ENCODE peak calls at places on chromosomes 7 and 10, in nine cellular contexts. One of them, this sample, is unnamed.

GRCh38 chr10:106436123-106436740 is 728.3 kb downstream of the SORCS1 start:
- DNase-seq in Ammon's horn: no peak
- DNase-seq in GM13977: no peak
- DNase-seq in activated effector memory CD4-positive, alpha-beta T cell treated with anti-CD3 and anti-CD28 coated beads, Interleukin-2, amount 50 U/mL, for 16 hours: no peak
- DNase-seq in progenitor cell of endocrine pancreas: no peak
- DNase-seq in stimulated activated CD4-positive, alpha-beta T cell treated with anti-CD3 and anti-CD28 coated beads, TNF-alpha, amount 100 ng/mL, for 1 hour: no peak
- DNase-seq in amniotic stem cell: no peak
- DNase-seq in activated gamma-delta T cell treated with Interleukin-2 at 50 U/mL for 16 hours: no peak
- DNase-seq in hypothalamus: peak
- DNase-seq in this sample: no peak

GRCh38 chr7:119620769-119621168 is 652.2 kb upstream of the KCND2 start:
- DNase-seq in Ammon's horn: no peak
- DNase-seq in GM13977: no peak
- DNase-seq in activated effector memory CD4-positive, alpha-beta T cell treated with anti-CD3 and anti-CD28 coated beads, Interleukin-2, amount 50 U/mL, for 16 hours: no peak
- DNase-seq in progenitor cell of endocrine pancreas: no peak
- DNase-seq in stimulated activated CD4-positive, alpha-beta T cell treated with anti-CD3 and anti-CD28 coated beads, TNF-alpha, amount 100 ng/mL, for 1 hour: no peak
- DNase-seq in amniotic stem cell: no peak
- DNase-seq in activated gamma-delta T cell treated with Interleukin-2 at 50 U/mL for 16 hours: no peak
- DNase-seq in hypothalamus: no peak
- DNase-seq in this sample: no peak

GRCh38 chr10:3755440-3756359 is 29.3 kb downstream of the KLF6 start:
- DNase-seq in Ammon's horn: peak
- DNase-seq in GM13977: no peak
- DNase-seq in activated effector memory CD4-positive, alpha-beta T cell treated with anti-CD3 and anti-CD28 coated beads, Interleukin-2, amount 50 U/mL, for 16 hours: no peak
- DNase-seq in progenitor cell of endocrine pancreas: no peak
- DNase-seq in stimulated activated CD4-positive, alpha-beta T cell treated with anti-CD3 and anti-CD28 coated beads, TNF-alpha, amount 100 ng/mL, for 1 hour: no peak
- DNase-seq in amniotic stem cell: no peak
- DNase-seq in activated gamma-delta T cell treated with Interleukin-2 at 50 U/mL for 16 hours: no peak
- DNase-seq in hypothalamus: peak
- DNase-seq in this sample: no peak

GRCh38 chr7:106041140-106041717 is 70.9 kb downstream of the SYPL1 start:
- DNase-seq in Ammon's horn: no peak
- DNase-seq in GM13977: peak
- DNase-seq in activated effector memory CD4-positive, alpha-beta T cell treated with anti-CD3 and anti-CD28 coated beads, Interleukin-2, amount 50 U/mL, for 16 hours: peak
- DNase-seq in progenitor cell of endocrine pancreas: peak
- DNase-seq in stimulated activated CD4-positive, alpha-beta T cell treated with anti-CD3 and anti-CD28 coated beads, TNF-alpha, amount 100 ng/mL, for 1 hour: peak
- DNase-seq in amniotic stem cell: no peak
- DNase-seq in activated gamma-delta T cell treated with Interleukin-2 at 50 U/mL for 16 hours: peak
- DNase-seq in hypothalamus: no peak
- DNase-seq in this sample: peak

GRCh38 chr10:34121974-34122282 is 693.2 kb downstream of the PARD3 start:
- DNase-seq in Ammon's horn: no peak
- DNase-seq in GM13977: no peak
- DNase-seq in activated effector memory CD4-positive, alpha-beta T cell treated with anti-CD3 and anti-CD28 coated beads, Interleukin-2, amount 50 U/mL, for 16 hours: no peak
- DNase-seq in progenitor cell of endocrine pancreas: no peak
- DNase-seq in stimulated activated CD4-positive, alpha-beta T cell treated with anti-CD3 and anti-CD28 coated beads, TNF-alpha, amount 100 ng/mL, for 1 hour: no peak
- DNase-seq in amniotic stem cell: no peak
- DNase-seq in activated gamma-delta T cell treated with Interleukin-2 at 50 U/mL for 16 hours: no peak
- DNase-seq in hypothalamus: no peak
- DNase-seq in this sample: no peak

GRCh38 chr10:45000138-45000763 is 472 bp upstream of the ZNF22 start:
- DNase-seq in Ammon's horn: no peak
- DNase-seq in GM13977: no peak
- DNase-seq in activated effector memory CD4-positive, alpha-beta T cell treated with anti-CD3 and anti-CD28 coated beads, Interleukin-2, amount 50 U/mL, for 16 hours: no peak
- DNase-seq in progenitor cell of endocrine pancreas: no peak
- DNase-seq in stimulated activated CD4-positive, alpha-beta T cell treated with anti-CD3 and anti-CD28 coated beads, TNF-alpha, amount 100 ng/mL, for 1 hour: no peak
- DNase-seq in amniotic stem cell: no peak
- DNase-seq in activated gamma-delta T cell treated with Interleukin-2 at 50 U/mL for 16 hours: no peak
- DNase-seq in hypothalamus: no peak
- DNase-seq in this sample: no peak

GRCh38 chr10:99834410-99834809 is 52.0 kb downstream of the ABCC2 start:
- DNase-seq in Ammon's horn: no peak
- DNase-seq in GM13977: no peak
- DNase-seq in activated effector memory CD4-positive, alpha-beta T cell treated with anti-CD3 and anti-CD28 coated beads, Interleukin-2, amount 50 U/mL, for 16 hours: no peak
- DNase-seq in progenitor cell of endocrine pancreas: no peak
- DNase-seq in stimulated activated CD4-positive, alpha-beta T cell treated with anti-CD3 and anti-CD28 coated beads, TNF-alpha, amount 100 ng/mL, for 1 hour: no peak
- DNase-seq in amniotic stem cell: no peak
- DNase-seq in activated gamma-delta T cell treated with Interleukin-2 at 50 U/mL for 16 hours: no peak
- DNase-seq in hypothalamus: no peak
- DNase-seq in this sample: no peak

GRCh38 chr7:139060838-139061237 is 25.0 kb upstream of the ZC3HAV1L start:
- DNase-seq in Ammon's horn: no peak
- DNase-seq in GM13977: no peak
- DNase-seq in activated effector memory CD4-positive, alpha-beta T cell treated with anti-CD3 and anti-CD28 coated beads, Interleukin-2, amount 50 U/mL, for 16 hours: no peak
- DNase-seq in progenitor cell of endocrine pancreas: no peak
- DNase-seq in stimulated activated CD4-positive, alpha-beta T cell treated with anti-CD3 and anti-CD28 coated beads, TNF-alpha, amount 100 ng/mL, for 1 hour: no peak
- DNase-seq in amniotic stem cell: no peak
- DNase-seq in activated gamma-delta T cell treated with Interleukin-2 at 50 U/mL for 16 hours: no peak
- DNase-seq in hypothalamus: no peak
- DNase-seq in this sample: no peak

GRCh38 chr7:34849163-34849960 is 187.9 kb downstream of the DPY19L1 start:
- DNase-seq in Ammon's horn: no peak
- DNase-seq in GM13977: no peak
- DNase-seq in activated effector memory CD4-positive, alpha-beta T cell treated with anti-CD3 and anti-CD28 coated beads, Interleukin-2, amount 50 U/mL, for 16 hours: no peak
- DNase-seq in progenitor cell of endocrine pancreas: no peak
- DNase-seq in stimulated activated CD4-positive, alpha-beta T cell treated with anti-CD3 and anti-CD28 coated beads, TNF-alpha, amount 100 ng/mL, for 1 hour: no peak
- DNase-seq in amniotic stem cell: no peak
- DNase-seq in activated gamma-delta T cell treated with Interleukin-2 at 50 U/mL for 16 hours: no peak
- DNase-seq in hypothalamus: no peak
- DNase-seq in this sample: no peak

GRCh38 chr10:6383099-6383812 is 180.5 kb downstream of the PFKFB3 start:
- DNase-seq in Ammon's horn: peak
- DNase-seq in GM13977: no peak
- DNase-seq in activated effector memory CD4-positive, alpha-beta T cell treated with anti-CD3 and anti-CD28 coated beads, Interleukin-2, amount 50 U/mL, for 16 hours: no peak
- DNase-seq in progenitor cell of endocrine pancreas: no peak
- DNase-seq in stimulated activated CD4-positive, alpha-beta T cell treated with anti-CD3 and anti-CD28 coated beads, TNF-alpha, amount 100 ng/mL, for 1 hour: no peak
- DNase-seq in amniotic stem cell: no peak
- DNase-seq in activated gamma-delta T cell treated with Interleukin-2 at 50 U/mL for 16 hours: no peak
- DNase-seq in hypothalamus: peak
- DNase-seq in this sample: no peak

GRCh38 chr7:16874061-16874460 is 7.7 kb downstream of the AGR3 start:
- DNase-seq in Ammon's horn: no peak
- DNase-seq in GM13977: no peak
- DNase-seq in activated effector memory CD4-positive, alpha-beta T cell treated with anti-CD3 and anti-CD28 coated beads, Interleukin-2, amount 50 U/mL, for 16 hours: no peak
- DNase-seq in progenitor cell of endocrine pancreas: no peak
- DNase-seq in stimulated activated CD4-positive, alpha-beta T cell treated with anti-CD3 and anti-CD28 coated beads, TNF-alpha, amount 100 ng/mL, for 1 hour: no peak
- DNase-seq in amniotic stem cell: no peak
- DNase-seq in activated gamma-delta T cell treated with Interleukin-2 at 50 U/mL for 16 hours: no peak
- DNase-seq in hypothalamus: no peak
- DNase-seq in this sample: no peak

GRCh38 chr7:44606341-44607140 is at the start of gene OGDH:
- DNase-seq in Ammon's horn: peak
- DNase-seq in GM13977: peak
- DNase-seq in activated effector memory CD4-positive, alpha-beta T cell treated with anti-CD3 and anti-CD28 coated beads, Interleukin-2, amount 50 U/mL, for 16 hours: peak
- DNase-seq in progenitor cell of endocrine pancreas: peak
- DNase-seq in stimulated activated CD4-positive, alpha-beta T cell treated with anti-CD3 and anti-CD28 coated beads, TNF-alpha, amount 100 ng/mL, for 1 hour: peak
- DNase-seq in amniotic stem cell: peak
- DNase-seq in activated gamma-delta T cell treated with Interleukin-2 at 50 U/mL for 16 hours: peak
- DNase-seq in hypothalamus: peak
- DNase-seq in this sample: peak